ENCODE peak calls at places on chromosome 18, in five cellular contexts. F, H, Q, R and Z are unnamed samples. For H3K4me1, the result is how much of the 10 kb centered on the place peaks cover.

GRCh38 chr18:23230688-23231087 is 95.4 kb downstream of the CABLES1 start:
- DNase-seq in H (no peak), F (no peak), Q (no peak), R (no peak), Z (no peak)

GRCh38 chr18:30094556-30094955 is 948.0 kb downstream of the DSC3 start:
- DNase-seq in Q (no peak), R (no peak), F (no peak), H (no peak), Z (no peak)

GRCh38 chr18:77065221-77065981 is 67.2 kb downstream of the MBP start:
- DNase-seq in H (peak), Q (no peak), R (peak), F (peak), Z (no peak)

GRCh38 chr18:33584845-33585775 is 7.1 kb downstream of the ASXL3 start:
- DNase-seq in Q (no peak), F (no peak), R (no peak), H (no peak), Z (peak)

GRCh38 chr18:47507651-47508050 is 256.2 kb upstream of the SKOR2 start:
- DNase-seq in R (no peak), Q (no peak), H (no peak), F (no peak), Z (no peak)

GRCh38 chr18:61199131-61199903 is 133.9 kb upstream of the CDH20 start:
- DNase-seq in F (no peak), Q (no peak), H (no peak), R (no peak), Z (no peak)

GRCh38 chr18:78292602-78293001 is 687.0 kb upstream of the SALL3 start:
- DNase-seq in F (no peak), H (no peak), R (no peak), Q (no peak), Z (no peak)

GRCh38 chr18:46398005-46398404 is 259.0 kb downstream of the LOXHD1 start:
- DNase-seq in R (no peak), Q (no peak), H (no peak), F (no peak), Z (no peak)

GRCh38 chr18:62749389-62749788 is 34.0 kb downstream of the PHLPP1 start:
- DNase-seq in F (no peak), H (no peak), Q (no peak), R (no peak), Z (no peak)

GRCh38 chr18:62755454-62755853 is 40.1 kb downstream of the PHLPP1 start:
- DNase-seq in F (no peak), R (no peak), H (no peak), Q (no peak), Z (no peak)

GRCh38 chr18:62751977-62752376 is 36.6 kb downstream of the PHLPP1 start:
- DNase-seq in Q (no peak), F (no peak), R (no peak), H (no peak), Z (peak)

GRCh38 chr18:62754026-62754425 is 38.7 kb downstream of the PHLPP1 start:
- DNase-seq in R (no peak), F (no peak), Q (no peak), H (no peak), Z (no peak)

DNA sequence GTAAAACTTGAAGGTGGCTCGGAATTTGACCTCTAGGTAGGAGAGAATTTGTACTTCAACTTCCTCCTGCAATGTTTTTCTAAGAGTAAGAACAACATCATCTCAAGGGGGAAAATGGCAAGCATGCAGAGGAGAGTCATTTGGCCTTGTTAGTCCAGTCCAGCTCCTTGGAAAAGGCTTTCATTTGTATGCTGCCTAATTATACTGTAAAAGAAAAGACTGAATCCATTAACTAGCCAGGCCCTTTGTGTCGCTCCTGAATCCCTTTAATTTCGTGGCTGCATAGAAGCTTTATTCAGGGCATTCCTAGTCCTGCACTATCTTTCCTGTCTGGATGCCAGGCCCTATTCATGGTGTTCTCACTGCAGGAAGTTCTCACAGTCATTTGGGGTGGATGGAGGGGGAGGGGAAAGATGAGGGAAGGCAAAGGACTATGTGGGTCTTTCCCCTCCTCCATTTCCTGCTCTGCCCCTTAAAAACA is 36.0 kb downstream of the PHLPP1 start:
- DNase-seq in H (peak), Q (no peak), R (no peak), F (no peak), Z (peak)
- H3K4me3 ChIP-seq in H (no peak), Q (no peak), R (no peak), F (no peak), Z (no peak)

GRCh38 chr18:9792565-9793226 is 84.6 kb downstream of the RAB31 start:
- DNase-seq in R (peak), H (no peak), F (no peak), Q (no peak), Z (no peak)
- H3K4me1 ChIP-seq in R (under half), H (under half), F (under half), Q (under half), Z (under half)

DNA sequence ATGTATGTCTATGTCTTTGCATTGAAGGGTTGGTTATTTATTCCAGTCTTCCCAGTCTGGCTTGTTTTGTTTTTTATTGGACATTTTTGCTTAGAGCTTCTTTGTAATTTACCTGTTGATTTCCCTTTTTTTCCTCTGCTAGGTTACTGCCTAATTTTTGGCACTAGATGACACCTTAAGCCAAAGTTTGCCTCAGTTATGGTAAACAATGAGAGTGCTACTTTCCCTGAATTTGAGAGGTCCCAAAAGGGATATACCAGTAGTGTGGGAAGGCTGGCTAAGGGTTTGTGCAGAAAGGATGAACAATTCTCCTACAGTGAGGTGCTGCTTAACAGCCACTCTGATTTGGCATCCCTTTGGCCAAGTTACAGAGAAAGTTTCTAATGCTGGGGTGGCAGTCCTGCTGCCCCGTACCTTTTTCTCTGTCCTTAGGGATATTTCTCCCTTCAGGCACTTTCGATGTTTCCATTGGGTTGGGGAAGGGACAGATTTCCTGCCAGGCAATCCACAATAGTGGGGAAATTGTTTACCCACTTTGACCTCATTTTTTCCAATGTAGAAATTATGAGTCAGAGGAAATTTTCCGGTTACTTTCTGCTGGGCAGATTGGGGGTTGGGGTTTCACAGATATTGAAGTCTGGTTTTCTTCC is 354.9 kb downstream of the PTPRM start:
- DNase-seq in R (no peak), Q (no peak), F (no peak), H (no peak), Z (no peak)
- H3K4me3 ChIP-seq in R (no peak), Q (no peak), F (no peak), H (no peak), Z (no peak)

DNA sequence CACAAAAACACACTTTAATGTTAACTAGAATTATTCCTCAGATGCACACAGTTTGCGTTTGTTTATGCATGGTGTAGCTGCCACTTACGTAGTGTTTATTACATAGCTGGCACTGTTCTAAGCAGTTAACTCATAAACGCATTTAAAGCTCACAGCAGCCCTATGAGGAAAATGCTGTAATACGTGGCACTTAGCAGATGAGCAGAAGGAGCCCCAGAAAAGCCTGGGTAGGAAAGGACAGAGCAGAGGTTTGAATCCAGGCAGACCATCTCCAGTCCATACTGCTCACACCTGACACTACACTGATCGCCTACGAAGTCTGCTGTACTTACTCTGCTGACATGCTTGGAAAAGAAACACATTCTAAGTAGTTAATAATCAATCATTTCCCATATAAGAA is 66.6 kb downstream of the BCL2 start:
- DNase-seq in F (no peak), Q (no peak), R (no peak), H (no peak), Z (no peak)
- H3K4me1 ChIP-seq in F (under half), Q (under half), R (under half), H (under half), Z (under half)

GRCh38 chr18:58788470-58788869 is 76.2 kb upstream of the ZNF532 start:
- DNase-seq in Q (no peak), F (no peak), H (no peak), R (no peak), Z (no peak)

GRCh38 chr18:58784601-58785137 is 80.0 kb upstream of the ZNF532 start:
- DNase-seq in H (no peak), F (no peak), Q (no peak), R (no peak), Z (no peak)

GRCh38 chr18:58785870-58786269 is 78.8 kb upstream of the ZNF532 start:
- DNase-seq in H (no peak), F (no peak), R (no peak), Q (no peak), Z (no peak)

GRCh38 chr18:58787750-58788149 is 76.9 kb upstream of the ZNF532 start:
- DNase-seq in F (no peak), Q (no peak), R (no peak), H (no peak), Z (no peak)

DNA sequence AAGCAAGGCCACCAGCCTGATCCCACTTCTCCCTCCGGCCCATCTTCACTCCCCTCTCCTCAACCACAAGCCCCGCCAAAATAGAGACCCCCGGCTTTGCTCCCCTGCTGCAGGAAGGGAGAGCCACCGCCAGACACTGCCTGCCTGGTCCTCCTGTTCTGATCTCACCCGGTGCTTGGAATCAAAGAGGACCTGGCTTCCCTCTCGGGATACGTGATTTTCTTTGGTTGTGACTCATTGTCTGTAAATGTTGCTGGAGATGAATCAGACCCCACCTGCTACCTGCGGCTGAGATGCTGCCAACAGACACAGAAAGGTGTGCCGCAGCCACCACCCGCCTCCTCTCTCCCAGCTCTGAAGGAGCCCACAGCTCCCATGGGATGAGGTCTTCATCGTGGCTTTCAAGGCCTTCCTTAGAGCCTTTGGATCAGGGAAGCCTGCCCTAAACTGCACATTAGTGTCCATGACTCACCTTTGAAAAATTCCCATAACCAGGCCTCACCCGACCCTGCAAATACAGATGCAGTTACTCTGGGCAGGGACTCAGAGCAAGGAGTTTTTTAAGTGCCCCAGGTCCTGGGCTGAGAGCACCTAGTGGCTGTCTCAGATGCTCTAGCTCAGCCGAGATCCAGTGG is 79.4 kb upstream of the ZNF532 start:
- DNase-seq in R (no peak), F (no peak), H (no peak), Q (peak), Z (no peak)
- H3K4me3 ChIP-seq in R (no peak), F (no peak), H (no peak), Q (no peak), Z (no peak)